ENCODE peak calls at places on chromosomes 16 and 17, in ten cellular contexts. T is mesenchymal stem cell; Z is left lung; W is HCT116; U is PC-9; R is aorta; D is spleen; N is effector memory CD4-positive, alpha-beta T cell; S is AG09309; B is BJ. P is an unnamed sample.

GRCh38 chr17:70181376-70181775 is 12.0 kb downstream of the KCNJ2 start:
- DNase-seq in T (no peak), Z (no peak), W (no peak), U (no peak), R (no peak), D (no peak), N (no peak), S (no peak), B (no peak), P (no peak)

GRCh38 chr16:82302007-82302733 is 132.1 kb upstream of the MPHOSPH6 start:
- DNase-seq in T (no peak), Z (no peak), W (no peak), U (no peak), R (no peak), D (no peak), N (no peak), S (no peak), B (no peak), P (no peak)

GRCh38 chr17:59838196-59838911 is 54.4 kb downstream of the TUBD1 start:
- DNase-seq in T (no peak), Z (no peak), W (no peak), U (no peak), R (no peak), D (no peak), N (no peak), S (no peak), B (no peak), P (no peak)

GRCh38 chr17:48240562-48241130 is 133.1 kb downstream of the SNX11 start:
- DNase-seq in T (peak; percentile 54), Z (no peak), W (peak; percentile 66), U (peak; percentile 81), R (no peak), D (no peak), N (no peak), S (no peak), B (no peak), P (no peak)

GRCh38 chr17:67162771-67163170 is 82.2 kb downstream of the HELZ start:
- DNase-seq in T (no peak), Z (no peak), W (no peak), U (no peak), R (no peak), D (no peak), N (no peak), S (no peak), B (no peak), P (no peak)

GRCh38 chr17:80257716-80258213 is 2.9 kb upstream of the RNF213 start:
- DNase-seq in T (no peak), Z (no peak), W (no peak), U (no peak), R (no peak), D (no peak), N (no peak), S (no peak), B (no peak), P (no peak)

GRCh38 chr17:78359216-78359935 is 501 bp downstream of the SOCS3 start:
- DNase-seq in T (no peak), Z (peak; percentile 89), W (no peak), U (no peak), R (peak; percentile 78), D (peak; percentile 88), N (no peak), S (no peak), B (no peak), P (no peak)

GRCh38 chr17:1999557-2000251 is 25.4 kb downstream of the RTN4RL1 start:
- DNase-seq in T (peak; percentile 80), Z (no peak), W (no peak), U (no peak), R (peak; percentile 80), D (no peak), N (no peak), S (no peak), B (no peak), P (no peak)

GRCh38 chr16:22073350-22073749 is 19.0 kb upstream of the VWA3A start:
- DNase-seq in T (no peak), Z (no peak), W (no peak), U (no peak), R (no peak), D (no peak), N (no peak), S (no peak), B (no peak), P (no peak)

GRCh38 chr16:79665970-79666369 is 65.4 kb upstream of the MAF start:
- DNase-seq in T (no peak), Z (no peak), W (no peak), U (no peak), R (no peak), D (no peak), N (no peak), S (no peak), B (no peak), P (no peak)

GRCh38 chr17:37490022-37490587 is 414 bp downstream of the DUSP14 start:
- DNase-seq in T (peak; percentile 75), Z (peak; percentile 86), W (no peak), U (no peak), R (peak; percentile 74), D (peak; percentile 92), N (peak; percentile 53), S (no peak), B (peak; percentile 1), P (no peak)

GRCh38 chr16:6482861-6483530 is 849.6 kb upstream of the RBFOX1 start:
- DNase-seq in T (no peak), Z (peak; percentile 68), W (no peak), U (no peak), R (no peak), D (no peak), N (no peak), S (no peak), B (no peak), P (no peak)

GRCh38 chr16:31499928-31500327 is 8.3 kb downstream of the RUSF1 start:
- DNase-seq in T (no peak), Z (no peak), W (no peak), U (no peak), R (no peak), D (no peak), N (no peak), S (no peak), B (no peak), P (no peak)

GRCh38 chr16:31502981-31503380 is 5.2 kb downstream of the RUSF1 start:
- DNase-seq in T (peak; percentile 56), Z (no peak), W (no peak), U (no peak), R (no peak), D (no peak), N (no peak), S (no peak), B (no peak), P (peak; percentile 24)

GRCh38 chr16:31501966-31502348 is 6.2 kb downstream of the RUSF1 start:
- DNase-seq in T (no peak), Z (no peak), W (no peak), U (no peak), R (no peak), D (no peak), N (no peak), S (no peak), B (no peak), P (no peak)

GRCh38 chr16:31504159-31504558 is 4.0 kb downstream of the RUSF1 start:
- DNase-seq in T (no peak), Z (no peak), W (no peak), U (no peak), R (no peak), D (no peak), N (no peak), S (no peak), B (no peak), P (no peak)

DNA sequence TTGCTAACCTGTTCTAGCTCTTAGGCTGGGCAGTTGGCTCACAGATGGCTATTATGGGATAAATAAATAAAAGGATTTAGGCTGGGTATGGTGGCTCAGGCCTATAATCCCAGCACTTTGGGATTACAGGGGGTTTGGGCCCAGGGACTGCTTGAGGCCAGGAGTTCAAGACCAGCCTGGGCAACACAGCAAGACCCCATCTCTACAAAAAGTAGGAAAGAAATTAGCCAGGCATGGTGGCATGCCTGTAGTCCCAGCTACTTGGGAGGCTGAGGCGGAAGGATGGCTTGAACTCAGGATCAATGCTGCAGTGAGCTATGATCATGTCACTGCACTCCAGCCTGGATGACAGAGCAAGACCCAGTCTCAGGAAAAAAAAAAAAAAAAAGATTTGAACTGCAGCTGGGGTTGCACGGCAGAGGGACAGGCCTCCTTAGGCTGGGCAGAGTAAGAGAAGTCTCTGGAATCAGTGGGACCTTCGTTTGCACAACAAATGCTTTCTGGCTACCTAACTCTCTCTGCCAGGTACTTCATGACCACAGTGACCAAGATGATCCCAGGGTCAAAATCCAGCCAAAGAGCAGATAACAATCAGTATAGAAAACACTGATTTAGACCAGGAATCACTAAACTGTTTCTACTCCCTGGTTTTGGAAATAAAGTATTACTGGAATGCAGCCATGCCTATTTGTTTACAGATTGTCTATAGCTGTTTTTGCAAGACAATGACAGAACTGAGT is 6.8 kb downstream of the RUSF1 start:
- DNase-seq in T (no peak), Z (no peak), W (no peak), U (no peak), R (no peak), D (no peak), N (no peak), S (no peak), B (no peak), P (no peak)
- H3K4me3 ChIP-seq in T (no peak overlapping the region), Z (no peak overlapping the region), W (no peak overlapping the region), U (no peak overlapping the region), R (no peak overlapping the region), D (no peak overlapping the region), N (no peak overlapping the region), S (no peak overlapping the region), B (no peak overlapping the region), P (no peak overlapping the region)

GRCh38 chr16:61897657-61898056 is 138.6 kb downstream of the CDH8 start:
- DNase-seq in T (no peak), Z (no peak), W (no peak), U (no peak), R (no peak), D (no peak), N (no peak), S (no peak), B (no peak), P (no peak)
- H3K4me3 ChIP-seq in T (no peak overlapping the region), Z (no peak overlapping the region), W (no peak overlapping the region), U (no peak overlapping the region), R (no peak overlapping the region), D (no peak overlapping the region), N (no peak overlapping the region), S (no peak overlapping the region), B (no peak overlapping the region), P (no peak overlapping the region)

GRCh38 chr16:1019934-1020305 is 38.4 kb downstream of the SOX8 start:
- DNase-seq in T (no peak), Z (no peak), W (no peak), U (no peak), R (no peak), D (no peak), N (no peak), S (no peak), B (no peak), P (no peak)
- H3K4me3 ChIP-seq in T (no peak overlapping the region), Z (no peak overlapping the region), W (no peak overlapping the region), U (peak overlapping the region; percentile 10), R (no peak overlapping the region), D (no peak overlapping the region), N (no peak overlapping the region), S (peak overlapping the region; percentile 31), B (peak overlapping the region; percentile 25), P (no peak overlapping the region)

DNA sequence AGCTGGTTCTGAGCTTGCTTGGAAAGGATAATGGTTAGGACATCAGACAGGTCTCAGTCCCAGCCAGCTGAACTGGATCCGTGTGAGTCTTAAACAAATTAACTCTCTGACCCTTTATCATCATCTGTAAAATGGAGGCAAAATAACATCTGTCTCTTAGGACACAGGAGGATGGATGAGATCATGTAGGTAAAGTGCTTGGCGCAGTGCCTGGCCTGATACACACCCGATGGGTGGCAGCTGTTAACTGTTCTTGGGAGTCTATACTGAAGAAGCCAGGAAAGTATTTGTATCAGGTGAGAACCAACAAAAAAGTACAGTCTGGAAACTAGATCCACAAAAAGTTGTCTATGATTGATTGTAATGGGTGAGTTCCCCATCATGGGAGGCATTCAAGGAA is 188.6 kb downstream of the C16orf78 start:
- DNase-seq in T (no peak), Z (no peak), W (no peak), U (no peak), R (no peak), D (peak; percentile 8), N (no peak), S (no peak), B (no peak), P (no peak)
- H3K4me3 ChIP-seq in T (no peak overlapping the region), Z (no peak overlapping the region), W (no peak overlapping the region), U (no peak overlapping the region), R (no peak overlapping the region), D (no peak overlapping the region), N (no peak overlapping the region), S (no peak overlapping the region), B (no peak overlapping the region), P (no peak overlapping the region)

P was measured in AG04449.